ENCODE peak calls at places on chromosomes 1 and 21, in four cellular contexts. One of them, this sample, is unnamed. For H3K36me3, the result is how much of the 10 kb centered on the place peaks cover.

GRCh38 chr1:35619237-35620121 is 21.8 kb downstream of the PSMB2 start:
- DNase-seq in sigmoid colon: no peak
- DNase-seq in fibroblast of lung: no peak
- DNase-seq in left ventricle myocardium inferior: no peak
- DNase-seq in this sample: no peak

GRCh38 chr1:13813398-13814012 is 113.5 kb downstream of the PRDM2 start:
- DNase-seq in sigmoid colon: no peak
- DNase-seq in fibroblast of lung: peak
- DNase-seq in left ventricle myocardium inferior: no peak
- DNase-seq in this sample: no peak

GRCh38 chr1:224903955-224904354 is 25.5 kb upstream of the DNAH14 start:
- DNase-seq in left ventricle myocardium inferior: no peak
- DNase-seq in sigmoid colon: no peak
- DNase-seq in fibroblast of lung: no peak
- DNase-seq in this sample: no peak

GRCh38 chr1:107950434-107950833 is 14.5 kb downstream of the VAV3 start:
- DNase-seq in left ventricle myocardium inferior: no peak
- DNase-seq in fibroblast of lung: no peak
- DNase-seq in sigmoid colon: no peak
- DNase-seq in this sample: no peak

GRCh38 chr1:93845554-93846150 is 33.4 kb downstream of the DNTTIP2 start:
- DNase-seq in left ventricle myocardium inferior: no peak
- DNase-seq in sigmoid colon: no peak
- DNase-seq in fibroblast of lung: peak
- DNase-seq in this sample: peak

GRCh38 chr21:35336534-35336933 is 287.4 kb upstream of the RUNX1 start:
- DNase-seq in left ventricle myocardium inferior: no peak
- DNase-seq in fibroblast of lung: no peak
- DNase-seq in sigmoid colon: no peak
- DNase-seq in this sample: peak

GRCh38 chr1:30111431-30111830 is 612.0 kb downstream of the MATN1 start:
- DNase-seq in fibroblast of lung: peak
- DNase-seq in sigmoid colon: no peak
- DNase-seq in left ventricle myocardium inferior: peak
- DNase-seq in this sample: peak

GRCh38 chr1:18861082-18861481 is 1.6 kb upstream of the TAS1R2 start:
- DNase-seq in sigmoid colon: no peak
- DNase-seq in left ventricle myocardium inferior: no peak
- DNase-seq in fibroblast of lung: no peak
- DNase-seq in this sample: no peak

GRCh38 chr21:44424608-44425306 is 30.6 kb upstream of the LRRC3 start:
- DNase-seq in sigmoid colon: peak
- DNase-seq in fibroblast of lung: no peak
- DNase-seq in left ventricle myocardium inferior: peak
- DNase-seq in this sample: no peak

GRCh38 chr1:56024155-56024554 is 555.2 kb downstream of the PLPP3 start:
- DNase-seq in sigmoid colon: no peak
- DNase-seq in left ventricle myocardium inferior: no peak
- DNase-seq in fibroblast of lung: no peak
- DNase-seq in this sample: no peak

DNA sequence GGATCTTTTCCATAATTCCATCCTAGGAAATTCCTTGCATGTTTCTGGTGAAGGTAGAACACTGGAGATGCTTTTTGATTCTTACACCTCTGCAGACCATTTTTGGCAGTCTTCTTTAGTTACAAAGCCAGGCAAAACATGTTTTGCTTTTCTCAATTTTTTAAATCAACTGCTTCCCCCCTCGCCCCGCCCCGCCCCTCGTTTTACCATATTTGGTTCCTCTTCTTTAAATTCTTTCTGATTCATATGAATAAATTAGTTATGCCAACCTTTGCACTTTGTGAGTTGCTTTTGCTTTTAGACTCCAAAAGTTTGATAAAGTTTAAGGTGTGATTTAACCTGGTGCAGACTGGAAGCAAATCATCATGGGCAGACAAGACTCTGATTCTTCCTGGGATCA is 78.8 kb upstream of the AK4 start:
- DNase-seq in fibroblast of lung: no peak
- DNase-seq in sigmoid colon: no peak
- DNase-seq in left ventricle myocardium inferior: no peak
- DNase-seq in this sample: no peak
- H3K4me3 ChIP-seq in fibroblast of lung: peak
- H3K4me3 ChIP-seq in sigmoid colon: peak
- H3K4me3 ChIP-seq in left ventricle myocardium inferior: peak
- H3K4me3 ChIP-seq in this sample: no peak

GRCh38 chr1:156726549-156727226 is 1.6 kb upstream of the METTL25B start:
- DNase-seq in sigmoid colon: no peak
- DNase-seq in left ventricle myocardium inferior: no peak
- DNase-seq in fibroblast of lung: peak
- DNase-seq in this sample: peak

GRCh38 chr1:156727492-156727891 is 777 bp upstream of the METTL25B start:
- DNase-seq in left ventricle myocardium inferior: no peak
- DNase-seq in fibroblast of lung: no peak
- DNase-seq in sigmoid colon: no peak
- DNase-seq in this sample: no peak

GRCh38 chr1:156727914-156728598 is at the start of gene METTL25B:
- DNase-seq in left ventricle myocardium inferior: peak
- DNase-seq in sigmoid colon: peak
- DNase-seq in fibroblast of lung: peak
- DNase-seq in this sample: peak

GRCh38 chr1:156721131-156721924 is 6.9 kb upstream of the METTL25B start:
- DNase-seq in sigmoid colon: no peak
- DNase-seq in left ventricle myocardium inferior: no peak
- DNase-seq in fibroblast of lung: no peak
- DNase-seq in this sample: no peak

GRCh38 chr1:156725683-156726280 is 2.5 kb upstream of the METTL25B start:
- DNase-seq in left ventricle myocardium inferior: peak
- DNase-seq in fibroblast of lung: peak
- DNase-seq in sigmoid colon: peak
- DNase-seq in this sample: peak
- H3K36me3 ChIP-seq in left ventricle myocardium inferior: under half
- H3K36me3 ChIP-seq in fibroblast of lung: under half
- H3K36me3 ChIP-seq in sigmoid colon: under half
- H3K36me3 ChIP-seq in this sample: half or more

GRCh38 chr1:207857447-207857846 is 53.5 kb downstream of the CD34 start:
- DNase-seq in fibroblast of lung: no peak
- DNase-seq in left ventricle myocardium inferior: no peak
- DNase-seq in sigmoid colon: no peak
- DNase-seq in this sample: no peak
- H3K4me3 ChIP-seq in fibroblast of lung: no peak
- H3K4me3 ChIP-seq in left ventricle myocardium inferior: no peak
- H3K4me3 ChIP-seq in sigmoid colon: no peak
- H3K4me3 ChIP-seq in this sample: no peak

GRCh38 chr1:183905497-183905896 is 100.6 kb downstream of the RGL1 start:
- DNase-seq in left ventricle myocardium inferior: no peak
- DNase-seq in fibroblast of lung: no peak
- DNase-seq in sigmoid colon: no peak
- DNase-seq in this sample: no peak
- H3K36me3 ChIP-seq in left ventricle myocardium inferior: half or more
- H3K36me3 ChIP-seq in fibroblast of lung: under half
- H3K36me3 ChIP-seq in sigmoid colon: under half
- H3K36me3 ChIP-seq in this sample: under half

DNA sequence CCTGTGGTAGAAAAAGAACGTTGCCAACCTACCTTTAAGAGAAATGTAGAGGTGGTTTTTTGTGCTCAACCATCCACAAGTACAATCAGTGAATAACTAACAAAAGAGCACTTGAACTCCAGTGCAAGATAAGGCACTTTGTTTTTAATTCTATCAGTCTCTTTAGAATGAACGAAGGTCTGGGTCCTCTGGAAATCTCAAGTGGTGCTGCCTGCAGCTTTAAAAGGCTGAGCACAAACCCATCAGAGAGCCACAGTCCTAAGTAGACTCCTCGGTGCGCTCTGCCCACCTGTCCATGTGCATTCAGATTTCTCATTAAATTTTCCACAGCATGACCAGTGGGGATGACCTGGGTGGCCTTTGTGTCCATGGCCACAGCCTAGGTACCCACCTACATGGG is 9.5 kb downstream of the TRIM45 start:
- DNase-seq in fibroblast of lung: no peak
- DNase-seq in left ventricle myocardium inferior: no peak
- DNase-seq in sigmoid colon: no peak
- DNase-seq in this sample: no peak
- H3K4me3 ChIP-seq in fibroblast of lung: no peak
- H3K4me3 ChIP-seq in left ventricle myocardium inferior: no peak
- H3K4me3 ChIP-seq in sigmoid colon: no peak
- H3K4me3 ChIP-seq in this sample: no peak